ENCODE peak calls at places on chromosomes 3 and 15, in four cellular contexts. One of them, this sample, is unnamed.

GRCh38 chr3:133256787-133257483 is 142.9 kb upstream of the BFSP2 start:
- DNase-seq in neural crest cell: no peak
- DNase-seq in body of pancreas: no peak
- DNase-seq in tibial artery: no peak
- DNase-seq in this sample: no peak

GRCh38 chr15:88970232-88970631 is 57.1 kb upstream of the MFGE8 start:
- DNase-seq in neural crest cell: no peak
- DNase-seq in body of pancreas: no peak
- DNase-seq in tibial artery: no peak
- DNase-seq in this sample: no peak

GRCh38 chr15:76360416-76360815 is 23.8 kb downstream of the ISL2 start:
- DNase-seq in neural crest cell: no peak
- DNase-seq in body of pancreas: no peak
- DNase-seq in tibial artery: no peak
- DNase-seq in this sample: no peak

GRCh38 chr3:186099178-186099577 is 9.7 kb downstream of the ETV5 start:
- DNase-seq in neural crest cell: no peak
- DNase-seq in body of pancreas: peak; percentile 57
- DNase-seq in tibial artery: peak; percentile 55
- DNase-seq in this sample: peak; percentile 65

GRCh38 chr3:16864610-16865313 is 20.0 kb upstream of the PLCL2 start:
- DNase-seq in neural crest cell: no peak
- DNase-seq in body of pancreas: no peak
- DNase-seq in tibial artery: no peak
- DNase-seq in this sample: no peak

GRCh38 chr3:108554233-108554632 is 35.0 kb downstream of the CIP2A start:
- DNase-seq in neural crest cell: no peak
- DNase-seq in body of pancreas: no peak
- DNase-seq in tibial artery: no peak
- DNase-seq in this sample: no peak

GRCh38 chr3:117751691-117752090 is 1042.1 kb downstream of the TUSC7 start:
- DNase-seq in neural crest cell: no peak
- DNase-seq in body of pancreas: no peak
- DNase-seq in tibial artery: no peak
- DNase-seq in this sample: no peak

GRCh38 chr3:31439888-31440287 is 92.8 kb upstream of the STT3B start:
- DNase-seq in neural crest cell: no peak
- DNase-seq in body of pancreas: no peak
- DNase-seq in tibial artery: no peak
- DNase-seq in this sample: no peak

GRCh38 chr15:48896775-48897143 is 18.8 kb downstream of the EID1 start:
- DNase-seq in neural crest cell: peak; percentile 26
- DNase-seq in body of pancreas: no peak
- DNase-seq in tibial artery: no peak
- DNase-seq in this sample: no peak

GRCh38 chr3:149501524-149501923 is 27.0 kb downstream of the TM4SF4 start:
- DNase-seq in neural crest cell: no peak
- DNase-seq in body of pancreas: no peak
- DNase-seq in tibial artery: no peak
- DNase-seq in this sample: no peak

GRCh38 chr3:101940521-101940992 is 91.2 kb downstream of the NFKBIZ start:
- DNase-seq in neural crest cell: no peak
- DNase-seq in body of pancreas: no peak
- DNase-seq in tibial artery: peak; percentile 53
- DNase-seq in this sample: peak; percentile 28

GRCh38 chr15:49815937-49816336 is 195.1 kb downstream of the DTWD1 start:
- DNase-seq in neural crest cell: no peak
- DNase-seq in body of pancreas: no peak
- DNase-seq in tibial artery: no peak
- DNase-seq in this sample: no peak

GRCh38 chr3:145448436-145448835 is 712.5 kb downstream of the PLOD2 start:
- DNase-seq in neural crest cell: no peak
- DNase-seq in body of pancreas: no peak
- DNase-seq in tibial artery: no peak
- DNase-seq in this sample: peak; percentile 73

DNA sequence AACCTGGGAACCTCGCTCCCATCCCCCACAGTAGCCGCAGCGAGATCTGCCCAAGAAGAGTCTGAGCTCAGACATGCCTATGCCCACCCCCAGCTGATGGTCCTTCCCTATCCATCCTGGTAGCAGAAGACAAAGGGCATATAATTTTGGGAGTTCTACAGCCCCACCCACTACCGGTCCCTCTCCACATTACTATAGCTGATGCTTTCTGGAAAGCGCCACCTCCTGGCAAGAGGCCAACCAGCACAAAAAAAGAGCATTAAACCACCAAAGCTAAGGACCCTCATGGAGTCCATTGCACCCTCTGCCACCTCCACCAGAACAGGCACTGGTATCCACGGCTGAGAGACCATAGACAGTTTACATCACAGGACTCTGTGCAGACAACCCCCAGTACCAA is 168.4 kb downstream of the MEGF11 start:
- DNase-seq in neural crest cell: peak; percentile 37
- DNase-seq in body of pancreas: no peak
- DNase-seq in tibial artery: no peak
- DNase-seq in this sample: peak; percentile 53
- TF ChIP-seq CTCF in neural crest cell: peak; percentile 45
- TF ChIP-seq CTCF in body of pancreas: no peak
- TF ChIP-seq CTCF in tibial artery: no peak
- TF ChIP-seq CTCF in this sample: no peak

GRCh38 chr15:93086791-93087190 is 2.2 kb downstream of the RGMA start:
- DNase-seq in neural crest cell: no peak
- DNase-seq in body of pancreas: no peak
- DNase-seq in tibial artery: no peak
- DNase-seq in this sample: no peak

GRCh38 chr15:93088981-93089854 is at the start of gene RGMA:
- DNase-seq in neural crest cell: peak; percentile 45
- DNase-seq in body of pancreas: peak; percentile 25
- DNase-seq in tibial artery: no peak
- DNase-seq in this sample: peak; percentile 26

GRCh38 chr15:93089855-93090305 is 869 bp upstream of the RGMA start:
- DNase-seq in neural crest cell: no peak
- DNase-seq in body of pancreas: no peak
- DNase-seq in tibial artery: peak; percentile 43
- DNase-seq in this sample: no peak

GRCh38 chr15:93087825-93088199 is 1.2 kb downstream of the RGMA start:
- DNase-seq in neural crest cell: peak; percentile 83
- DNase-seq in body of pancreas: peak; percentile 82
- DNase-seq in tibial artery: peak; percentile 76
- DNase-seq in this sample: peak; percentile 78

GRCh38 chr15:93088200-93088980 is 621 bp downstream of the RGMA start:
- DNase-seq in neural crest cell: peak; percentile 32
- DNase-seq in body of pancreas: peak; percentile 34
- DNase-seq in tibial artery: peak; percentile 39
- DNase-seq in this sample: peak; percentile 50
- TF ChIP-seq CTCF in neural crest cell: peak; percentile 25
- TF ChIP-seq CTCF in body of pancreas: no peak
- TF ChIP-seq CTCF in tibial artery: no peak
- TF ChIP-seq CTCF in this sample: no peak

GRCh38 chr3:121152573-121152972 is 244.6 kb downstream of the STXBP5L start:
- DNase-seq in neural crest cell: no peak
- DNase-seq in body of pancreas: no peak
- DNase-seq in tibial artery: no peak
- DNase-seq in this sample: no peak
- TF ChIP-seq CTCF in neural crest cell: peak; percentile 44
- TF ChIP-seq CTCF in body of pancreas: no peak
- TF ChIP-seq CTCF in tibial artery: no peak
- TF ChIP-seq CTCF in this sample: no peak

GRCh38 chr3:139281096-139281495 is 62.7 kb upstream of the MRPS22 start:
- DNase-seq in neural crest cell: no peak
- DNase-seq in body of pancreas: no peak
- DNase-seq in tibial artery: no peak
- DNase-seq in this sample: no peak
- TF ChIP-seq CTCF in neural crest cell: no peak
- TF ChIP-seq CTCF in body of pancreas: no peak
- TF ChIP-seq CTCF in tibial artery: no peak
- TF ChIP-seq CTCF in this sample: no peak

GRCh38 chr15:71319935-71320334 is 204.7 kb downstream of the THSD4 start:
- DNase-seq in neural crest cell: no peak
- DNase-seq in body of pancreas: no peak
- DNase-seq in tibial artery: no peak
- DNase-seq in this sample: no peak

GRCh38 chr15:71329041-71329440 is 213.8 kb downstream of the THSD4 start:
- DNase-seq in neural crest cell: no peak
- DNase-seq in body of pancreas: no peak
- DNase-seq in tibial artery: peak; percentile 31
- DNase-seq in this sample: no peak

GRCh38 chr15:71325461-71325860 is 210.2 kb downstream of the THSD4 start:
- DNase-seq in neural crest cell: no peak
- DNase-seq in body of pancreas: no peak
- DNase-seq in tibial artery: no peak
- DNase-seq in this sample: no peak

GRCh38 chr15:71328453-71328852 is 213.2 kb downstream of the THSD4 start:
- DNase-seq in neural crest cell: no peak
- DNase-seq in body of pancreas: no peak
- DNase-seq in tibial artery: no peak
- DNase-seq in this sample: no peak

GRCh38 chr15:71323604-71324003 is 208.3 kb downstream of the THSD4 start:
- DNase-seq in neural crest cell: no peak
- DNase-seq in body of pancreas: no peak
- DNase-seq in tibial artery: no peak
- DNase-seq in this sample: no peak
- TF ChIP-seq CTCF in neural crest cell: no peak
- TF ChIP-seq CTCF in body of pancreas: no peak
- TF ChIP-seq CTCF in tibial artery: no peak
- TF ChIP-seq CTCF in this sample: no peak